ENCODE peak calls at places on chromosomes 16 and 17, in six cellular contexts. W is NCI-H748 treated with DMSO at 0.1 percent for 48 hours; C is fibroblast of pulmonary artery; S is stimulated activated CD8-positive, alpha-beta memory T cell treated with anti-CD3 and anti-CD28 coated beads, Interleukin-12 subunit alpha, Interleukin-12 subunit beta, amount 100 ng/mL, for 4 hours; L is sigmoid colon; U is COLO829. B is an unnamed sample.

GRCh38 chr17:80843741-80844156 is 147.9 kb upstream of the CHMP6 start:
- DNase-seq in W (no peak), C (no peak), S (no peak), L (peak), U (no peak), B (no peak)

GRCh38 chr17:48575066-48575582 is 3.0 kb downstream of the HOXB4 start:
- DNase-seq in W (no peak), C (no peak), S (no peak), L (no peak), U (peak), B (peak)

GRCh38 chr17:68456529-68457167 is 648 bp downstream of the WIPI1 start:
- DNase-seq in W (peak), C (peak), S (no peak), L (peak), U (peak), B (peak)

GRCh38 chr16:49644143-49644460 is 211.8 kb downstream of the ZNF423 start:
- DNase-seq in W (no peak), C (peak), S (no peak), L (no peak), U (no peak), B (no peak)

GRCh38 chr16:69930117-69930776 is 20.9 kb upstream of the CLEC18A start:
- DNase-seq in W (no peak), C (peak), S (peak), L (no peak), U (peak), B (peak)

GRCh38 chr16:66590322-66590721 is 11.1 kb downstream of the CMTM2 start:
- DNase-seq in W (no peak), C (no peak), S (no peak), L (no peak), U (no peak), B (no peak)

GRCh38 chr17:3012926-3013581 is 50.4 kb downstream of the OR1D5 start:
- DNase-seq in W (peak), C (peak), S (peak), L (peak), U (peak), B (peak)

GRCh38 chr16:46859719-46860152 is 24.4 kb upstream of the GPT2 start:
- DNase-seq in W (no peak), C (peak), S (no peak), L (no peak), U (peak), B (peak)

GRCh38 chr17:10557422-10557821 is 8.0 kb upstream of the MYH2 start:
- DNase-seq in W (no peak), C (peak), S (no peak), L (no peak), U (no peak), B (no peak)

GRCh38 chr16:84308120-84308519 is 13.4 kb downstream of the WFDC1 start:
- DNase-seq in W (no peak), C (peak), S (no peak), L (peak), U (peak), B (peak)

GRCh38 chr16:2364638-2365210 is 24.2 kb upstream of the ABCA3 start:
- DNase-seq in W (peak), C (peak), S (no peak), L (no peak), U (no peak), B (no peak)

GRCh38 chr16:23318639-23319038 is 16.5 kb downstream of the SCNN1B start:
- DNase-seq in W (no peak), C (no peak), S (no peak), L (no peak), U (no peak), B (no peak)

GRCh38 chr17:15263206-15263579 is 1.9 kb downstream of the PMP22 start:
- DNase-seq in W (no peak), C (peak), S (no peak), L (peak), U (peak), B (peak)

GRCh38 chr17:76997981-76998531 is 129.9 kb downstream of the MGAT5B start:
- DNase-seq in W (no peak), C (no peak), S (peak), L (no peak), U (no peak), B (no peak)

GRCh38 chr16:87707097-87707496 is 58.7 kb downstream of the KLHDC4 start:
- DNase-seq in W (no peak), C (no peak), S (no peak), L (no peak), U (no peak), B (no peak)

GRCh38 chr16:82639666-82640336 is 13.0 kb downstream of the CDH13 start:
- DNase-seq in W (peak), C (peak), S (no peak), L (peak), U (peak), B (peak)

GRCh38 chr16:82177555-82177954 is 7.5 kb upstream of the MPHOSPH6 start:
- DNase-seq in W (no peak), C (no peak), S (no peak), L (no peak), U (no peak), B (no peak)

GRCh38 chr16:79535130-79535529 is 65.4 kb downstream of the MAF start:
- DNase-seq in W (no peak), C (no peak), S (no peak), L (no peak), U (no peak), B (no peak)

GRCh38 chr16:57786632-57787518 is 15.4 kb downstream of the KIFC3 start:
- DNase-seq in W (no peak), C (no peak), S (no peak), L (peak), U (no peak), B (no peak)

GRCh38 chr17:39757931-39758873 is 20.5 kb downstream of the GRB7 start:
- DNase-seq in W (no peak), C (no peak), S (peak), L (peak), U (no peak), B (no peak)

GRCh38 chr16:15483857-15484256 is 49.5 kb downstream of the BMERB1 start:
- DNase-seq in W (no peak), C (no peak), S (no peak), L (no peak), U (no peak), B (no peak)

GRCh38 chr16:22844426-22844825 is 30.5 kb downstream of the HS3ST2 start:
- DNase-seq in W (no peak), C (no peak), S (no peak), L (no peak), U (no peak), B (no peak)

GRCh38 chr17:2084129-2084765 is 29.3 kb downstream of the HIC1 start:
- DNase-seq in W (no peak), C (peak), S (no peak), L (peak), U (no peak), B (no peak)

GRCh38 chr16:84917492-84917891 is 93.8 kb downstream of the ZDHHC7 start:
- DNase-seq in W (no peak), C (no peak), S (no peak), L (no peak), U (no peak), B (no peak)

GRCh38 chr17:80259642-80260535 is 763 bp upstream of the RNF213 start:
- DNase-seq in W (peak), C (peak), S (peak), L (peak), U (peak), B (peak)

GRCh38 chr17:45316271-45317112 is at the start of gene MAP3K14:
- DNase-seq in W (peak), C (peak), S (no peak), L (peak), U (no peak), B (peak)

GRCh38 chr16:31274831-31275816 is 15.3 kb downstream of the ITGAM start:
- DNase-seq in W (no peak), C (no peak), S (no peak), L (no peak), U (no peak), B (no peak)

GRCh38 chr17:82121660-82122629 is 23.9 kb upstream of the FASN start:
- DNase-seq in W (no peak), C (no peak), S (no peak), L (no peak), U (no peak), B (no peak)

GRCh38 chr16:52526429-52526828 is 20.5 kb downstream of the TOX3 start:
- DNase-seq in W (no peak), C (no peak), S (no peak), L (no peak), U (no peak), B (no peak)

B was measured in SK-MEL-5.